ENCODE peak calls at places on chromosomes 2 and 18, in five cellular contexts. One of them, this sample, is unnamed.

GRCh38 chr2:241001413-241002274 is 3.2 kb downstream of the SNED1 start:
- DNase-seq in bronchial epithelial cell: no peak
- DNase-seq in OCI-LY7: no peak
- DNase-seq in cardiac muscle cell: no peak
- DNase-seq in lung: peak; percentile 28
- DNase-seq in this sample: no peak

GRCh38 chr2:30778611-30779010 is 28.6 kb downstream of the CAPN13 start:
- DNase-seq in cardiac muscle cell: no peak
- DNase-seq in OCI-LY7: no peak
- DNase-seq in lung: peak; percentile 19
- DNase-seq in bronchial epithelial cell: no peak
- DNase-seq in this sample: no peak

GRCh38 chr2:172680595-172681176 is 55.0 kb upstream of the RAPGEF4 start:
- DNase-seq in bronchial epithelial cell: no peak
- DNase-seq in cardiac muscle cell: peak; percentile 47
- DNase-seq in OCI-LY7: no peak
- DNase-seq in lung: no peak
- DNase-seq in this sample: no peak

GRCh38 chr18:79507076-79507545 is 111.4 kb downstream of the NFATC1 start:
- DNase-seq in bronchial epithelial cell: peak; percentile 15
- DNase-seq in lung: peak; percentile 55
- DNase-seq in cardiac muscle cell: peak; percentile 92
- DNase-seq in OCI-LY7: no peak
- DNase-seq in this sample: peak; percentile 74

GRCh38 chr2:46446871-46447568 is 32.3 kb upstream of the TMEM247 start:
- DNase-seq in lung: no peak
- DNase-seq in cardiac muscle cell: peak; percentile 41
- DNase-seq in bronchial epithelial cell: peak; percentile 19
- DNase-seq in OCI-LY7: no peak
- DNase-seq in this sample: peak; percentile 93

GRCh38 chr2:193965263-193965662 is 1691.8 kb upstream of the SLC39A10 start:
- DNase-seq in cardiac muscle cell: no peak
- DNase-seq in OCI-LY7: no peak
- DNase-seq in lung: no peak
- DNase-seq in bronchial epithelial cell: no peak
- DNase-seq in this sample: no peak

GRCh38 chr18:80033181-80034067 is 810 bp upstream of the RBFA start:
- DNase-seq in OCI-LY7: no peak
- DNase-seq in cardiac muscle cell: peak; percentile 56
- DNase-seq in bronchial epithelial cell: peak; percentile 15
- DNase-seq in lung: no peak
- DNase-seq in this sample: no peak

GRCh38 chr2:230660294-230661060 is 52.2 kb upstream of the CAB39 start:
- DNase-seq in bronchial epithelial cell: no peak
- DNase-seq in OCI-LY7: peak; percentile 39
- DNase-seq in lung: peak; percentile 57
- DNase-seq in cardiac muscle cell: no peak
- DNase-seq in this sample: no peak

GRCh38 chr2:12774381-12774780 is 57.6 kb downstream of the TRIB2 start:
- DNase-seq in OCI-LY7: no peak
- DNase-seq in lung: no peak
- DNase-seq in cardiac muscle cell: peak; percentile 59
- DNase-seq in bronchial epithelial cell: no peak
- DNase-seq in this sample: no peak

GRCh38 chr18:3652380-3653262 is 202.6 kb downstream of the TGIF1 start:
- DNase-seq in OCI-LY7: no peak
- DNase-seq in lung: no peak
- DNase-seq in bronchial epithelial cell: peak; percentile 100
- DNase-seq in cardiac muscle cell: peak; percentile 99
- DNase-seq in this sample: peak; percentile 98

GRCh38 chr2:128500136-128500800 is 181.6 kb upstream of the HS6ST1 start:
- DNase-seq in cardiac muscle cell: no peak
- DNase-seq in bronchial epithelial cell: no peak
- DNase-seq in OCI-LY7: peak; percentile 14
- DNase-seq in lung: no peak
- DNase-seq in this sample: no peak

GRCh38 chr2:233700028-233700635 is 7.4 kb downstream of the UGT1A6 start:
- DNase-seq in bronchial epithelial cell: no peak
- DNase-seq in lung: no peak
- DNase-seq in cardiac muscle cell: peak; percentile 97
- DNase-seq in OCI-LY7: no peak
- DNase-seq in this sample: peak; percentile 97

GRCh38 chr2:227363756-227364155 is 15.3 kb downstream of the TM4SF20 start:
- DNase-seq in cardiac muscle cell: no peak
- DNase-seq in lung: no peak
- DNase-seq in OCI-LY7: no peak
- DNase-seq in bronchial epithelial cell: peak; percentile 7
- DNase-seq in this sample: no peak

GRCh38 chr2:120613742-120614481 is 121.8 kb upstream of the GLI2 start:
- DNase-seq in OCI-LY7: no peak
- DNase-seq in cardiac muscle cell: peak; percentile 39
- DNase-seq in bronchial epithelial cell: no peak
- DNase-seq in lung: no peak
- DNase-seq in this sample: peak; percentile 40

GRCh38 chr2:237213325-237214040 is 127.8 kb downstream of the COPS8 start:
- DNase-seq in cardiac muscle cell: peak; percentile 88
- DNase-seq in lung: no peak
- DNase-seq in bronchial epithelial cell: peak; percentile 32
- DNase-seq in OCI-LY7: no peak
- DNase-seq in this sample: peak; percentile 93

GRCh38 chr2:95333888-95334338 is 36.8 kb downstream of the KCNIP3 start:
- DNase-seq in OCI-LY7: no peak
- DNase-seq in bronchial epithelial cell: peak; percentile 96
- DNase-seq in cardiac muscle cell: peak; percentile 65
- DNase-seq in lung: no peak
- DNase-seq in this sample: peak; percentile 90

GRCh38 chr2:95315801-95316411 is 18.8 kb downstream of the KCNIP3 start:
- DNase-seq in bronchial epithelial cell: peak; percentile 71
- DNase-seq in lung: no peak
- DNase-seq in OCI-LY7: no peak
- DNase-seq in cardiac muscle cell: peak; percentile 51
- DNase-seq in this sample: no peak

GRCh38 chr18:28176674-28176932 is 327 bp downstream of the CDH2 start:
- DNase-seq in bronchial epithelial cell: no peak
- DNase-seq in OCI-LY7: no peak
- DNase-seq in lung: no peak
- DNase-seq in cardiac muscle cell: no peak
- DNase-seq in this sample: no peak

GRCh38 chr2:134392689-134393476 is 139.0 kb downstream of the MGAT5 start:
- DNase-seq in cardiac muscle cell: peak; percentile 42
- DNase-seq in bronchial epithelial cell: no peak
- DNase-seq in OCI-LY7: no peak
- DNase-seq in lung: no peak
- DNase-seq in this sample: peak; percentile 72

GRCh38 chr2:178280261-178280852 is 86.0 kb downstream of the OSBPL6 start:
- DNase-seq in cardiac muscle cell: peak; percentile 68
- DNase-seq in lung: peak; percentile 47
- DNase-seq in OCI-LY7: peak; percentile 41
- DNase-seq in bronchial epithelial cell: peak; percentile 62
- DNase-seq in this sample: peak; percentile 59

GRCh38 chr18:76459687-76460350 is 35.2 kb downstream of the ZNF516 start:
- DNase-seq in OCI-LY7: no peak
- DNase-seq in bronchial epithelial cell: peak; percentile 100
- DNase-seq in lung: peak; percentile 79
- DNase-seq in cardiac muscle cell: peak; percentile 99
- DNase-seq in this sample: peak; percentile 93

GRCh38 chr2:10039658-10040410 is 3.5 kb upstream of the KLF11 start:
- DNase-seq in lung: no peak
- DNase-seq in bronchial epithelial cell: no peak
- DNase-seq in cardiac muscle cell: no peak
- DNase-seq in OCI-LY7: no peak
- DNase-seq in this sample: no peak

GRCh38 chr2:54176577-54176976 is 61.2 kb downstream of the ACYP2 start:
- DNase-seq in lung: peak; percentile 53
- DNase-seq in OCI-LY7: peak; percentile 18
- DNase-seq in bronchial epithelial cell: peak; percentile 21
- DNase-seq in cardiac muscle cell: peak; percentile 74
- DNase-seq in this sample: peak; percentile 61

GRCh38 chr2:78928502-78928901 is 97.0 kb upstream of the REG3G start:
- DNase-seq in lung: no peak
- DNase-seq in bronchial epithelial cell: no peak
- DNase-seq in OCI-LY7: no peak
- DNase-seq in cardiac muscle cell: no peak
- DNase-seq in this sample: no peak

GRCh38 chr2:191501390-191502168 is 176.4 kb upstream of the NABP1 start:
- DNase-seq in OCI-LY7: no peak
- DNase-seq in cardiac muscle cell: peak; percentile 75
- DNase-seq in bronchial epithelial cell: peak; percentile 53
- DNase-seq in lung: no peak
- DNase-seq in this sample: peak; percentile 72

GRCh38 chr2:12107849-12108420 is 361.5 kb downstream of the LPIN1 start:
- DNase-seq in bronchial epithelial cell: no peak
- DNase-seq in OCI-LY7: no peak
- DNase-seq in cardiac muscle cell: peak; percentile 64
- DNase-seq in lung: no peak
- DNase-seq in this sample: peak; percentile 14

GRCh38 chr2:127398239-127398590 is 10.4 kb upstream of the MAP3K2 start:
- DNase-seq in lung: peak; percentile 89
- DNase-seq in cardiac muscle cell: peak; percentile 87
- DNase-seq in OCI-LY7: no peak
- DNase-seq in bronchial epithelial cell: peak; percentile 93
- DNase-seq in this sample: peak; percentile 94

GRCh38 chr2:118881490-118882129 is 34.2 kb upstream of the EN1 start:
- DNase-seq in bronchial epithelial cell: peak; percentile 64
- DNase-seq in lung: peak; percentile 74
- DNase-seq in OCI-LY7: peak; percentile 74
- DNase-seq in cardiac muscle cell: peak; percentile 48
- DNase-seq in this sample: peak; percentile 20

GRCh38 chr18:34710430-34711386 is 610 bp downstream of the DTNA start:
- DNase-seq in OCI-LY7: no peak
- DNase-seq in lung: no peak
- DNase-seq in cardiac muscle cell: peak; percentile 74
- DNase-seq in bronchial epithelial cell: peak; percentile 34
- DNase-seq in this sample: peak; percentile 85

GRCh38 chr2:73174244-73174643 is 28.1 kb upstream of the NOTO start:
- DNase-seq in cardiac muscle cell: no peak
- DNase-seq in OCI-LY7: no peak
- DNase-seq in bronchial epithelial cell: no peak
- DNase-seq in lung: no peak
- DNase-seq in this sample: no peak

GRCh38 chr2:73173781-73174180 is 28.6 kb upstream of the NOTO start:
- DNase-seq in lung: no peak
- DNase-seq in OCI-LY7: no peak
- DNase-seq in cardiac muscle cell: no peak
- DNase-seq in bronchial epithelial cell: no peak
- DNase-seq in this sample: no peak

GRCh38 chr2:73176205-73176880 is 26.0 kb upstream of the NOTO start:
- DNase-seq in bronchial epithelial cell: no peak
- DNase-seq in lung: no peak
- DNase-seq in OCI-LY7: no peak
- DNase-seq in cardiac muscle cell: peak; percentile 41
- DNase-seq in this sample: no peak

GRCh38 chr2:73175663-73176204 is 26.6 kb upstream of the NOTO start:
- DNase-seq in cardiac muscle cell: peak; percentile 82
- DNase-seq in OCI-LY7: no peak
- DNase-seq in lung: peak; percentile 76
- DNase-seq in bronchial epithelial cell: peak; percentile 27
- DNase-seq in this sample: peak; percentile 53

GRCh38 chr2:73174941-73175662 is 27.3 kb upstream of the NOTO start:
- DNase-seq in OCI-LY7: no peak
- DNase-seq in cardiac muscle cell: no peak
- DNase-seq in lung: no peak
- DNase-seq in bronchial epithelial cell: no peak
- DNase-seq in this sample: no peak
- H3K4me3 ChIP-seq in OCI-LY7: no peak overlapping the region
- H3K4me3 ChIP-seq in cardiac muscle cell: peak overlapping the region; percentile 28
- H3K4me3 ChIP-seq in lung: no peak overlapping the region
- H3K4me3 ChIP-seq in bronchial epithelial cell: peak overlapping the region; percentile 22
- H3K4me3 ChIP-seq in this sample: peak overlapping the region; percentile 38

DNA sequence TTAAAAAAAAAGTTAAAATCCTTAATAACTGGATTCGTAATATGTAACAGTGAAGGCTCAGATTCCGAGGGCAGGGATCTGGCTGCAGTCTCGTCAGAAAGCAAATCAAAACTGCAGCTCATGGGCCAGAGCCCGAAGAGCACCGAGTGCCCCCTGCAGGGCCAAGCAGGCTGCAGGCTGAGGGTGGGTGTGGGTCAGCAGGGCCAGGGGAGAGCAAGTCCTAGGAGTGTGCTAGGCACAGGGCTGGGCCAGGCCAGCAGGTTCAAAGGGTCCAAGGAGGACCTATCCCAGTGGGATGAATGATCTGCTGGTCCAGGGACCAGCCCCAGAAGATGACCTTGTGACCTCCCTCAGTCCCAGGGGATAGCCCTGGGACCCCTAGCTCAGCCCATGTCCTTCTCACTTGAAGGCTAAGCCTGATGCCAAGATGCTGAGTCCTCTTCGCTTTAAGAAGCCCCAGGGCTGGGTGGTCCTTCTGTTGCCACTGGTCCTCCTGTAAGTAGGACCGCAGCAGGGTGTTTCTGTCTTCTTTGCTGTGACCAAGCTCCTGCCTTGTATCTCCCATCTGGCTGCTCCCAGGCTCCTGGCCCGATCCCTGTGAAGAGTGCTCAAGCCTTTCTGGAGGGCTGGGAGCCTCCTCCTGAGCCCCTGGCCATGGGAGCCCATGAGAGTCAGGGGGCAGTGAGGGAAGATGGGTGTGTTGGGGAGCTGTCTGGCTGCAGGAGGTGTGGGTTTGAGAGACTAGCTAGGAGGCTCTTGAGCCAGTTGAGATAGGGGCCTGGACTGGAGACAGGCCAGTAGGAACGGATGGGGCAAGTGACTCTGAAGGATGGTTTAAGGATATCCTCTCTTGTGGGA is 150.7 kb downstream of the DYSF start:
- DNase-seq in lung: no peak
- DNase-seq in bronchial epithelial cell: no peak
- DNase-seq in cardiac muscle cell: peak; percentile 26
- DNase-seq in OCI-LY7: no peak
- DNase-seq in this sample: no peak
- TF ChIP-seq CTCF in lung: no peak
- TF ChIP-seq CTCF in bronchial epithelial cell: no peak
- TF ChIP-seq CTCF in cardiac muscle cell: peak; percentile 42
- TF ChIP-seq CTCF in OCI-LY7: no peak
- TF ChIP-seq CTCF in this sample: no peak

GRCh38 chr2:219510512-219511135 is 3.7 kb upstream of the ASIC4 start:
- DNase-seq in lung: no peak
- DNase-seq in bronchial epithelial cell: no peak
- DNase-seq in OCI-LY7: no peak
- DNase-seq in cardiac muscle cell: no peak
- DNase-seq in this sample: no peak
- H3K4me3 ChIP-seq in lung: no peak overlapping the region
- H3K4me3 ChIP-seq in bronchial epithelial cell: no peak overlapping the region
- H3K4me3 ChIP-seq in OCI-LY7: no peak overlapping the region
- H3K4me3 ChIP-seq in cardiac muscle cell: no peak overlapping the region
- H3K4me3 ChIP-seq in this sample: peak overlapping the region; percentile 53

GRCh38 chr2:171451074-171451473 is 17.0 kb downstream of the DCAF17 start:
- DNase-seq in lung: no peak
- DNase-seq in OCI-LY7: no peak
- DNase-seq in bronchial epithelial cell: no peak
- DNase-seq in cardiac muscle cell: no peak
- DNase-seq in this sample: no peak

GRCh38 chr2:171447675-171448074 is 13.6 kb downstream of the DCAF17 start:
- DNase-seq in bronchial epithelial cell: no peak
- DNase-seq in OCI-LY7: no peak
- DNase-seq in lung: no peak
- DNase-seq in cardiac muscle cell: no peak
- DNase-seq in this sample: no peak
- TF ChIP-seq CTCF in bronchial epithelial cell: peak; percentile 6
- TF ChIP-seq CTCF in OCI-LY7: peak; percentile 61
- TF ChIP-seq CTCF in lung: no peak
- TF ChIP-seq CTCF in cardiac muscle cell: no peak
- TF ChIP-seq CTCF in this sample: no peak